ENCODE peak calls at places on chromosomes 4 and X, in five cellular contexts. G is H1, K is neuronal stem cell, C is mesenchymal stem cell, X is trophoblast cell. J is an unnamed sample.

GRCh38 chr4:89166971-89167475 is 55.7 kb downstream of the TIGD2 start:
- DNase-seq in G (no peak), K (no peak), C (no peak), X (no peak), J (no peak)

GRCh38 chr4:59094505-59094904 is 1984.3 kb upstream of the IGFBP7 start:
- DNase-seq in G (peak; percentile 48), K (no peak), C (no peak), X (no peak), J (peak; percentile 26)

GRCh38 chr4:123073650-123074049 is 151.3 kb upstream of the NUDT6 start:
- DNase-seq in G (no peak), K (no peak), C (no peak), X (no peak), J (no peak)

GRCh38 chrX:31139966-31140365 is 68.1 kb upstream of the FTHL17 start:
- DNase-seq in G (no peak), K (no peak), C (peak; percentile 3), X (no peak), J (no peak)

GRCh38 chr4:14218641-14219040 is 591.1 kb upstream of the BOD1L1 start:
- DNase-seq in G (no peak), K (no peak), C (no peak), X (no peak), J (no peak)

GRCh38 chrX:71224098-71224708 is 1.2 kb downstream of the GJB1 start:
- DNase-seq in G (no peak), K (no peak), C (no peak), X (no peak), J (no peak)

GRCh38 chr4:153152453-153153338 is 51.5 kb upstream of the TRIM2 start:
- DNase-seq in G (peak; percentile 71), K (peak; percentile 56), C (peak; percentile 48), X (peak; percentile 17), J (no peak)

GRCh38 chrX:16892504-16893362 is 22.6 kb upstream of the RBBP7 start:
- DNase-seq in G (peak; percentile 62), K (peak; percentile 58), C (peak; percentile 81), X (peak; percentile 86), J (peak; percentile 92)

GRCh38 chr4:124202106-124202505 is 510.4 kb downstream of the ANKRD50 start:
- DNase-seq in G (no peak), K (no peak), C (peak; percentile 43), X (no peak), J (no peak)

GRCh38 chr4:153153339-153153851 is 50.8 kb upstream of the TRIM2 start:
- DNase-seq in G (peak; percentile 77), K (no peak), C (peak; percentile 56), X (peak; percentile 43), J (peak; percentile 75)

DNA sequence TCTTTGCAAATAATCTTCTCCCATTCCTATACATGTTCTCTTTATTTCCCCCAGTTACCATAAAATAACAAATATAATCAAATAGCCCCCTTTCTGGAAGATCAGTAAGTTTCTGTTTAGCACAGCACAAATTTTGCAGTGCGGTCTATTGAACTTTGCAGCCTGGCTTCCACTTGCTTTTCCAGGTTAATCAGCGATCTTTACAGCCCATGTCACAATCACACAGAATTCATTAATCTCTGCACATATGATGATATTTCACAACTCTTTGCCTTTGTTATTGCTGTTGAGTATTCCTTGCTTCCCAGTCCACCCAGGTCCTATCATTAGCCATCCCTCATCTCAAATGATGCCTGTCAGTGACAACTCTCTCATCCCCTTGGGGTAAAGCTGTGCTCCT is 2358.0 kb downstream of the PCDH7 start:
- DNase-seq in G (no peak), K (no peak), C (no peak), X (no peak), J (no peak)
- H2BK12ac ChIP-seq in G (no peak overlapping the region), K (no peak overlapping the region), C (no peak overlapping the region), X (no peak overlapping the region), J (no peak overlapping the region)

DNA sequence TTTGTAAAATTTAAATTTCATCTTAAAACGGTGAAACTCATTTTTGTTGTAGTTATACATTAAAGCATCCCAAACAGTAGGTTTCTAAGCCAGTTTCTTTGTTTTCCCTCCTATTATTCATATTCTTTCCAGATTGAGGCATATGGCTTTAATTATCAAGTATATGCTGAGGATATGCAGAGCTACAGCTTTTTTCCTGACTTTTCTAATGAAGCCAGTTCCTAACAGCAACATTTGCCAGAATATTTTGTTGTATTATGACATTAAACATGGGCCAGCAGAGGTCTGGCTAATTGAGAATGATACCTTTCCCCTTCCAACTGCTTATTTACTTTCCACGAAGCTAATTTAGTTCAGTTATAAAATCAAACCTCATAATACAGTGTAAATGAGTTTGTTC is 75.3 kb downstream of the SLIT2 start:
- DNase-seq in G (no peak), K (no peak), C (no peak), X (no peak), J (no peak)
- H2BK12ac ChIP-seq in G (no peak overlapping the region), K (no peak overlapping the region), C (no peak overlapping the region), X (no peak overlapping the region), J (no peak overlapping the region)

GRCh38 chr4:141686146-141686775 is 49.9 kb downstream of the IL15 start:
- DNase-seq in G (no peak), K (no peak), C (peak; percentile 23), X (peak; percentile 33), J (no peak)
- H2BK12ac ChIP-seq in G (no peak overlapping the region), K (no peak overlapping the region), C (no peak overlapping the region), X (no peak overlapping the region), J (no peak overlapping the region)

GRCh38 chrX:107744868-107745267 is 30.7 kb downstream of the TSC22D3 start:
- DNase-seq in G (no peak), K (no peak), C (no peak), X (no peak), J (no peak)
- H2BK12ac ChIP-seq in G (no peak overlapping the region), K (no peak overlapping the region), C (no peak overlapping the region), X (no peak overlapping the region), J (no peak overlapping the region)

J was measured in H9.